ENCODE peak calls at places on chromosomes 12 and 14, in nine cellular contexts. One of them, this sample, is unnamed.

GRCh38 chr12:55034218-55034617 is 14.4 kb downstream of the NEUROD4 start:
- DNase-seq in endothelial cell: no peak
- DNase-seq in left ventricle myocardium inferior: no peak
- DNase-seq in A549: no peak
- DNase-seq in colonic mucosa: no peak
- DNase-seq in RWPE1: no peak
- DNase-seq in WERI-Rb-1: peak; percentile 67
- DNase-seq in GM12864: no peak
- DNase-seq in fibroblast of mammary gland: no peak
- DNase-seq in this sample: no peak

GRCh38 chr12:52521175-52521574 is 981 bp upstream of the KRT5 start:
- DNase-seq in RWPE1: peak; percentile 73
- DNase-seq in GM12864: no peak
- DNase-seq in WERI-Rb-1: no peak
- DNase-seq in fibroblast of mammary gland: no peak
- DNase-seq in colonic mucosa: peak; percentile 9
- DNase-seq in left ventricle myocardium inferior: no peak
- DNase-seq in A549: no peak
- DNase-seq in endothelial cell: peak; percentile 1
- DNase-seq in this sample: no peak

GRCh38 chr12:53102883-53103807 is at the start of gene SOAT2:
- DNase-seq in GM12864: peak; percentile 44
- DNase-seq in endothelial cell: no peak
- DNase-seq in fibroblast of mammary gland: no peak
- DNase-seq in colonic mucosa: peak; percentile 19
- DNase-seq in WERI-Rb-1: no peak
- DNase-seq in RWPE1: no peak
- DNase-seq in A549: no peak
- DNase-seq in left ventricle myocardium inferior: no peak
- DNase-seq in this sample: peak; percentile 89

GRCh38 chr14:101808020-101808641 is 46.6 kb downstream of the PPP2R5C start:
- DNase-seq in colonic mucosa: no peak
- DNase-seq in RWPE1: no peak
- DNase-seq in fibroblast of mammary gland: peak; percentile 52
- DNase-seq in endothelial cell: peak; percentile 15
- DNase-seq in left ventricle myocardium inferior: no peak
- DNase-seq in WERI-Rb-1: peak; percentile 69
- DNase-seq in GM12864: no peak
- DNase-seq in A549: peak; percentile 15
- DNase-seq in this sample: no peak

GRCh38 chr12:54879132-54879531 is 24.8 kb downstream of the MUCL1 start:
- DNase-seq in GM12864: no peak
- DNase-seq in endothelial cell: no peak
- DNase-seq in fibroblast of mammary gland: peak; percentile 69
- DNase-seq in WERI-Rb-1: no peak
- DNase-seq in RWPE1: no peak
- DNase-seq in A549: no peak
- DNase-seq in colonic mucosa: no peak
- DNase-seq in left ventricle myocardium inferior: no peak
- DNase-seq in this sample: no peak

GRCh38 chr12:38669530-38669929 is 235.9 kb downstream of the CPNE8 start:
- DNase-seq in colonic mucosa: no peak
- DNase-seq in A549: no peak
- DNase-seq in GM12864: no peak
- DNase-seq in fibroblast of mammary gland: no peak
- DNase-seq in WERI-Rb-1: no peak
- DNase-seq in endothelial cell: no peak
- DNase-seq in left ventricle myocardium inferior: no peak
- DNase-seq in RWPE1: no peak
- DNase-seq in this sample: no peak

GRCh38 chr12:80353254-80353653 is 90.8 kb upstream of the PTPRQ start:
- DNase-seq in endothelial cell: no peak
- DNase-seq in WERI-Rb-1: no peak
- DNase-seq in A549: no peak
- DNase-seq in RWPE1: no peak
- DNase-seq in GM12864: no peak
- DNase-seq in fibroblast of mammary gland: peak; percentile 6
- DNase-seq in left ventricle myocardium inferior: no peak
- DNase-seq in colonic mucosa: no peak
- DNase-seq in this sample: no peak

GRCh38 chr12:52074006-52074405 is 4.2 kb downstream of the ATG101 start:
- DNase-seq in colonic mucosa: no peak
- DNase-seq in left ventricle myocardium inferior: peak; percentile 70
- DNase-seq in RWPE1: no peak
- DNase-seq in WERI-Rb-1: no peak
- DNase-seq in fibroblast of mammary gland: peak; percentile 88
- DNase-seq in endothelial cell: no peak
- DNase-seq in A549: no peak
- DNase-seq in GM12864: no peak
- DNase-seq in this sample: no peak

GRCh38 chr12:79001404-79001803 is 136.8 kb downstream of the SYT1 start:
- DNase-seq in left ventricle myocardium inferior: no peak
- DNase-seq in fibroblast of mammary gland: no peak
- DNase-seq in RWPE1: no peak
- DNase-seq in A549: no peak
- DNase-seq in colonic mucosa: no peak
- DNase-seq in WERI-Rb-1: no peak
- DNase-seq in GM12864: no peak
- DNase-seq in endothelial cell: no peak
- DNase-seq in this sample: no peak

DNA sequence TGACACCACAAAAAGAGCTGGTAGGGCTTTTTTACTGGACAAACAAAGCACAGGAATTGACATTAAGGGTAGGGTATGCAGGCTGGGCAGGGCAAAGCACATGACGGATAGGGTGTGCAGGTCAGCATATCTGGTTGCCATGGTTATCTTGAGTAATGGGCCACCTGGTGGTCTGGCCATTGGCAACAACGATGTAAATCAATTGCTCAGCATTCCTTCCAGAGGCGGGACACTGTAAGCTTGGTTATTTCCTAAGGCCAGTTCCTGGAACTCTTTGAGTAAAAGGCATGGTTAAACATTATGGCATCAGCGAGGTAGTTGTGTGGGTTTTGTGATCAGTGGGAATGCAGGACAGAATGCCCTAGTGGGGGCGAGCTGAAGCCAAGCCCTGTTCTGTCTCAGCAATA is 396.9 kb upstream of the PDE3A start:
- DNase-seq in WERI-Rb-1: no peak
- DNase-seq in endothelial cell: peak; percentile 7
- DNase-seq in colonic mucosa: no peak
- DNase-seq in A549: peak; percentile 15
- DNase-seq in fibroblast of mammary gland: peak; percentile 64
- DNase-seq in RWPE1: no peak
- DNase-seq in left ventricle myocardium inferior: no peak
- DNase-seq in GM12864: no peak
- DNase-seq in this sample: no peak
- TF ChIP-seq CTCF in WERI-Rb-1: no peak
- TF ChIP-seq CTCF in endothelial cell: no peak
- TF ChIP-seq CTCF in colonic mucosa: no peak
- TF ChIP-seq CTCF in A549: no peak
- TF ChIP-seq CTCF in fibroblast of mammary gland: no peak
- TF ChIP-seq CTCF in RWPE1: no peak
- TF ChIP-seq CTCF in left ventricle myocardium inferior: no peak
- TF ChIP-seq CTCF in GM12864: no peak
- TF ChIP-seq CTCF in this sample: no peak

DNA sequence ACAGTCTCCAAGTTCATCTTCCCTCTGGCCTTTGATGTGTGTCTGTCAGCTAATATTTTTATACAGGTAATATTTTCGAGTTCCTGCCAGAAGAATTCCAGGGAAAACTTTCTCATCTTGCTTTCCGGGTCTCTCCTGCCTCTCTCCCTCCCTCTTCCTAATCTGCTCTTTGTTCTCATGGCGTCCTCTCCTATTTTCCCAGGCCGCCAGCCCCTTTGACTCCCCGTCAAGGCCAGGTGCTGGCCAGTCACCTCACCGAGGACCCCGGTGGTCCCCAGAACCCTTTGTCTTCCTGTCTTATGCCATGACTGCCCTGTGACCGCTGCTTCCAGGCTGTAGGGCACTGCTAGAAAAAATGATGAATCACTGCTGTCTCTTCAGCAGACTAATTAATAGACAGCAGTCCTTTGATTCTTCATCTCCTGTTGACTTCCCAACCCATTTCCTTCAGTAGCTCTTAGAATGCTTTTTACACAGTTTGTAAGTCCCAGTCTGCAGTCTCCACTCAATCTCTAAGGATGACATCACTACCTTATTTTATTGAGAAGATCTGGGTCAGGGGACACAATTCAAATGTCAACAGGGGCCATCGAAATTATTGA is 40.7 kb downstream of the PPFIBP1 start:
- DNase-seq in fibroblast of mammary gland: no peak
- DNase-seq in endothelial cell: no peak
- DNase-seq in WERI-Rb-1: no peak
- DNase-seq in left ventricle myocardium inferior: no peak
- DNase-seq in RWPE1: no peak
- DNase-seq in colonic mucosa: no peak
- DNase-seq in GM12864: no peak
- DNase-seq in A549: no peak
- DNase-seq in this sample: no peak
- TF ChIP-seq CTCF in fibroblast of mammary gland: no peak
- TF ChIP-seq CTCF in endothelial cell: no peak
- TF ChIP-seq CTCF in WERI-Rb-1: no peak
- TF ChIP-seq CTCF in left ventricle myocardium inferior: no peak
- TF ChIP-seq CTCF in RWPE1: no peak
- TF ChIP-seq CTCF in colonic mucosa: no peak
- TF ChIP-seq CTCF in GM12864: no peak
- TF ChIP-seq CTCF in A549: no peak
- TF ChIP-seq CTCF in this sample: no peak

GRCh38 chr12:28237423-28237822 is 47.2 kb downstream of the CCDC91 start:
- DNase-seq in endothelial cell: no peak
- DNase-seq in fibroblast of mammary gland: peak; percentile 25
- DNase-seq in left ventricle myocardium inferior: no peak
- DNase-seq in GM12864: no peak
- DNase-seq in A549: no peak
- DNase-seq in RWPE1: no peak
- DNase-seq in colonic mucosa: no peak
- DNase-seq in WERI-Rb-1: peak; percentile 11
- DNase-seq in this sample: no peak
- TF ChIP-seq CTCF in endothelial cell: no peak
- TF ChIP-seq CTCF in fibroblast of mammary gland: peak; percentile 38
- TF ChIP-seq CTCF in left ventricle myocardium inferior: no peak
- TF ChIP-seq CTCF in GM12864: no peak
- TF ChIP-seq CTCF in A549: no peak
- TF ChIP-seq CTCF in RWPE1: no peak
- TF ChIP-seq CTCF in colonic mucosa: no peak
- TF ChIP-seq CTCF in WERI-Rb-1: peak; percentile 44
- TF ChIP-seq CTCF in this sample: no peak

DNA sequence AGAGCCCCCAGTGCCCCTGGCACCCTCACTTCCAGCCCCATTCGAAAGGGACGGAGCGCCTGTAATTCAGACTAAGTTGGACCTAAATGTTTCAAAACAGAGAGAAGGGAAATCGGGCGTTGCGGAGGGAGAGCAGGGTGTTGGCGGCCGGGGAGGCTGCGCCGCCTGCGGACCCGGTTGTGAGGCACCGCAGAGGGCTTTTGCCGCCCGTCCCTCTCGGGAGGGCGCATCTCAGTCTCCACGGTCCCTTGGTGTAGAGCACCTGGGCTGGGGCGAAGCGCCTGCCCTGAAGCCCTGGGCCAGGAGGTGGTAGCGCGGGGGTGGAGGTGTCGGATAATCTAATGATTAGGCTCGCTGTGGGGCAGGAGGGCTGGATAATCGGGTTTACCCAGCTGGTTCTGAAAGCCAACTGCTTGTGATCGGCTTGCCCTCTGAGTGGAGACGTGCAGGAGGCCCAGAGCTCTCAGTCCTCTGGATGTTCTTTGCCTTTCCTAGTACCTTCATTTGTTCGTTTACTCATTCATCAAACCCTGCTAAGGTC is 884 bp downstream of the DAAM1 start:
- DNase-seq in GM12864: no peak
- DNase-seq in left ventricle myocardium inferior: no peak
- DNase-seq in WERI-Rb-1: peak; percentile 82
- DNase-seq in endothelial cell: no peak
- DNase-seq in RWPE1: peak; percentile 20
- DNase-seq in fibroblast of mammary gland: no peak
- DNase-seq in colonic mucosa: peak; percentile 42
- DNase-seq in A549: peak; percentile 6
- DNase-seq in this sample: peak; percentile 54
- TF ChIP-seq CTCF in GM12864: no peak
- TF ChIP-seq CTCF in left ventricle myocardium inferior: no peak
- TF ChIP-seq CTCF in WERI-Rb-1: no peak
- TF ChIP-seq CTCF in endothelial cell: no peak
- TF ChIP-seq CTCF in RWPE1: no peak
- TF ChIP-seq CTCF in fibroblast of mammary gland: no peak
- TF ChIP-seq CTCF in colonic mucosa: no peak
- TF ChIP-seq CTCF in A549: no peak
- TF ChIP-seq CTCF in this sample: no peak